ENCODE peak calls at places on chromosome 4, in six cellular contexts. R, A, E, Z, D and W are unnamed samples.

GRCh38 chr4:184010696-184011095 is 105.6 kb downstream of the STOX2 start:
- DNase-seq in E (no peak), D (no peak), A (no peak), Z (no peak), R (no peak), W (no peak)

GRCh38 chr4:182593864-182594263 is 323.3 kb downstream of the DCTD start:
- DNase-seq in D (no peak), E (no peak), A (no peak), Z (no peak), R (no peak), W (no peak)

GRCh38 chr4:16225139-16225538 is 1.1 kb downstream of the TAPT1 start:
- DNase-seq in E (no peak), A (no peak), D (peak; percentile 37), R (no peak), Z (peak; percentile 46), W (peak; percentile 79)

GRCh38 chr4:188008377-188008776 is 12.8 kb downstream of the ZFP42 start:
- DNase-seq in Z (peak; percentile 31), E (no peak), A (no peak), D (peak; percentile 34), R (no peak), W (peak; percentile 4)

GRCh38 chr4:17166954-17167353 is 268.5 kb upstream of the LDB2 start:
- DNase-seq in D (no peak), A (no peak), E (no peak), Z (peak; percentile 11), R (no peak), W (peak; percentile 57)

GRCh38 chr4:140756292-140757219 is at the start of gene TBC1D9:
- DNase-seq in A (peak; percentile 21), R (peak; percentile 79), Z (peak; percentile 85), E (peak; percentile 89), D (peak; percentile 75), W (peak; percentile 86)

GRCh38 chr4:8538076-8538702 is 42.0 kb upstream of the GPR78 start:
- DNase-seq in D (no peak), R (no peak), Z (no peak), E (no peak), A (no peak), W (no peak)

GRCh38 chr4:123446791-123447474 is 50.3 kb downstream of the SPRY1 start:
- DNase-seq in R (peak; percentile 47), Z (no peak), A (peak; percentile 48), E (no peak), D (no peak), W (no peak)

GRCh38 chr4:992297-993110 is 700 bp downstream of the SLC26A1 start:
- DNase-seq in R (no peak), D (no peak), Z (no peak), A (no peak), E (peak; percentile 80), W (no peak)